ENCODE peak calls at places on chromosomes 6 and 20, in six cellular contexts. U is cardiac muscle cell, W is ascending aorta, D is A549, B is Karpas-422, P is ovary. I is an unnamed sample.
A peak's percentile ranks its signal among the peaks of the same experiment; 100 is the strongest.

GRCh38 chr6:15326072-15326614 is 80.3 kb downstream of the JARID2 start:
- DNase-seq in U (no peak), W (no peak), D (no peak), B (no peak), P (no peak), I (no peak)

GRCh38 chr20:57840504-57841296 is 130.9 kb upstream of the PMEPA1 start:
- DNase-seq in U (no peak), W (no peak), D (no peak), B (no peak), P (no peak), I (no peak)

GRCh38 chr6:98047881-98048280 is 764.9 kb upstream of the MMS22L start:
- DNase-seq in U (no peak), W (no peak), D (no peak), B (no peak), P (no peak), I (no peak)

GRCh38 chr20:55515831-55516230 is 489.5 kb downstream of the CBLN4 start:
- DNase-seq in U (no peak), W (no peak), D (no peak), B (no peak), P (no peak), I (no peak)

GRCh38 chr20:37598611-37599342 is 71.1 kb upstream of the BLCAP start:
- DNase-seq in U (no peak), W (no peak), D (no peak), B (no peak), P (no peak), I (no peak)

GRCh38 chr20:56443654-56444540 is 24.5 kb upstream of the RTF2 start:
- DNase-seq in U (no peak), W (no peak), D (no peak), B (peak; percentile 4), P (peak; percentile 51), I (no peak)

GRCh38 chr6:86775893-86776292 is 161.4 kb upstream of the HTR1E start:
- DNase-seq in U (no peak), W (no peak), D (no peak), B (no peak), P (no peak), I (no peak)

GRCh38 chr6:31620586-31621319 is at the start of gene PRRC2A:
- DNase-seq in U (peak; percentile 86), W (peak; percentile 16), D (peak; percentile 76), B (peak; percentile 91), P (peak; percentile 95), I (peak; percentile 62)

GRCh38 chr6:10745116-10745515 is 2.5 kb upstream of the TMEM14B start:
- DNase-seq in U (no peak), W (no peak), D (no peak), B (no peak), P (no peak), I (no peak)

GRCh38 chr20:32067234-32067821 is 15.3 kb downstream of the HCK start:
- DNase-seq in U (no peak), W (no peak), D (no peak), B (no peak), P (no peak), I (no peak)

GRCh38 chr6:138403324-138403800 is 661 bp upstream of the HEBP2 start:
- DNase-seq in U (peak; percentile 37), W (no peak), D (peak; percentile 25), B (peak; percentile 55), P (peak; percentile 62), I (no peak)

GRCh38 chr6:5325173-5325572 is 63.9 kb downstream of the FARS2 start:
- DNase-seq in U (no peak), W (no peak), D (no peak), B (peak; percentile 60), P (no peak), I (peak; percentile 66)

GRCh38 chr6:65633516-65633915 is 73.5 kb downstream of the EYS start:
- DNase-seq in U (no peak), W (no peak), D (no peak), B (no peak), P (no peak), I (no peak)

GRCh38 chr6:30870546-30870945 is 13.8 kb upstream of the DDR1 start:
- DNase-seq in U (no peak), W (no peak), D (no peak), B (no peak), P (no peak), I (no peak)

GRCh38 chr20:18543932-18544331 is 23.3 kb upstream of the SMIM26 start:
- DNase-seq in U (no peak), W (no peak), D (no peak), B (no peak), P (no peak), I (no peak)

GRCh38 chr6:117397536-117398227 is 28.1 kb downstream of the ROS1 start:
- DNase-seq in U (peak; percentile 25), W (no peak), D (no peak), B (no peak), P (no peak), I (no peak)

GRCh38 chr6:136036601-136037000 is 185.1 kb downstream of the PDE7B start:
- DNase-seq in U (no peak), W (no peak), D (no peak), B (no peak), P (no peak), I (no peak)

GRCh38 chr6:10520468-10520867 is 683 bp upstream of the GCNT2 start:
- DNase-seq in U (no peak), W (no peak), D (no peak), B (peak; percentile 39), P (no peak), I (no peak)

GRCh38 chr6:4125933-4126864 is 9.2 kb downstream of the ECI2 start:
- DNase-seq in U (no peak), W (no peak), D (peak; percentile 61), B (no peak), P (no peak), I (no peak)

GRCh38 chr6:113381957-113382356 is 475.2 kb upstream of the MARCKS start:
- DNase-seq in U (peak; percentile 18), W (no peak), D (no peak), B (peak; percentile 56), P (no peak), I (no peak)

GRCh38 chr6:3835055-3835731 is 14.0 kb upstream of the FAM50B start:
- DNase-seq in U (no peak), W (no peak), D (no peak), B (no peak), P (no peak), I (no peak)

GRCh38 chr6:30884521-30885480 is 482 bp downstream of the DDR1 start:
- DNase-seq in U (peak; percentile 75), W (no peak), D (peak; percentile 47), B (peak; percentile 48), P (peak; percentile 65), I (peak; percentile 51)

GRCh38 chr6:82144007-82144851 is 103.3 kb downstream of the IBTK start:
- DNase-seq in U (peak; percentile 37), W (peak; percentile 15), D (peak; percentile 47), B (no peak), P (no peak), I (no peak)

GRCh38 chr6:129050086-129050485 is 167.1 kb downstream of the LAMA2 start:
- DNase-seq in U (no peak), W (no peak), D (no peak), B (no peak), P (no peak), I (no peak)

GRCh38 chr6:170445487-170445886 is 107.6 kb downstream of the PSMB1 start:
- DNase-seq in U (no peak), W (no peak), D (no peak), B (no peak), P (no peak), I (peak; percentile 24)

GRCh38 chr6:39107034-39107433 is 8.0 kb downstream of the SAYSD1 start:
- DNase-seq in U (no peak), W (no peak), D (no peak), B (no peak), P (no peak), I (no peak)

GRCh38 chr20:38187512-38187911 is 22.4 kb upstream of the TGM2 start:
- DNase-seq in U (peak; percentile 43), W (no peak), D (no peak), B (peak; percentile 60), P (no peak), I (no peak)

GRCh38 chr6:51028271-51028670 is 209.6 kb downstream of the TFAP2B start:
- DNase-seq in U (no peak), W (no peak), D (no peak), B (no peak), P (no peak), I (no peak)

DNA sequence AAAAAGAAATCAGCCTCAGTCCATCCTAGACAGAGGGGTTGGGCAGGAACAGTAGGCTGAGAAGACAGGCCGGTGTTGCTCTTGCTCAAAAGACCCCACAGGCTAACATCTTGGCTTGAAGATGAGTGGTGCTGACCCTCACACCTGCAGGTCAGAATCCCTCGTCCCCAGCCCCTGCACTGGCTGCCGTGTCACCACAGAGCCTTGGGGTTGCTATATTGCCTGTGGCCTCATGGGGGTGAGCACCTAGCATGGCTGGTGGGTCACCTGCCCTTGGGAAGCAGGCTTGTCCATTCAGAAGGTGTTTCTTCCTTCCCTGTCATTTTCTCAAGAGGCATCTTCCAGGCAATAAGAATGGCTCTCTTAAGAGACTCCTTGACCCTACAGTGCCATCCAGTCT is 7.7 kb downstream of the SLC22A16 start:
- DNase-seq in U (no peak), W (no peak), D (no peak), B (no peak), P (no peak), I (no peak)
- H3K27ac ChIP-seq in U (no peak overlapping the region), W (no peak overlapping the region), D (no peak overlapping the region), B (no peak overlapping the region), P (no peak overlapping the region), I (no peak overlapping the region)

DNA sequence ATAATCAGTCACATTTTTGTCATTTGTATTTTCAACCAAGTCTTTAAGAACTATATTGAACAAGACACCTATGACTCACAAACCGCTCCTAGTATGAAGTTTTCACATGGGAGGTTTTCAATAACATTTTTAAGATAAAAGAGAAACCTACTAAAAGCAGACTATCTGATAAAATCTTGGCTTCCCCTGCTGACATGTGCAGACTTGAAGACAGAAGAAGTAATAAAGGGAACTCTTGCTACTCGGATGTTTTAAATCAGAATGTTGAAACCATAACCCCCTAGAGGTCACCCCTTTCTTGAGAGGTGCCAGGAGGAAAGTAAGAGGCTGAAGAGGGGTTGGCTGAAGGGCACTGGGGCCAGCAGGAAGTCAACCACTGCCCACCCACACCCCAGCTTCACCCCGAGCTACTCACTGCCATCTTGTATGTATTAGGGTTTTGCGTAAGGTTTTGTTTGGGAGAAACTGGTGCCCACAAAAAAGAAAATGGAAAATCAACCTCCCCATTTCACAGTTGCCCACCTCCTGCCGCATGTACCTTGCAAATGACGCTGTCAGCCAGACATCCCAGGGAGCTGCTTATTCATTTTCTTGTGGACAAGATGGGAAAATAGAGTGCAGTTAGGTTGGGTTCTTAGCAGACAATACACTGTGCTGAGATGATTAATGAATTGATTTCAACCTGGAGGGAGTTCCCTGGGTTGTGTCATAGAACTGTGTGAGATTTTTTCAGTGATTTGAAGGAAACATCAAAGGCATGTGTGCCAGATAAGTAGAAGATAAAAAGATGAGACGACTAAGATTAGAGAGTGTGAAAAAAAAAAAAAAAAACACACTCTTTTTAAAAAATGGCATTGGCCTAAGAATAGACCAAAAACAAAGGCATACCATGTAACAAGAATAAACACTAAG is 83.2 kb upstream of the TAB2 start:
- DNase-seq in U (no peak), W (no peak), D (peak; percentile 11), B (no peak), P (no peak), I (no peak)
- H3K27ac ChIP-seq in U (no peak overlapping the region), W (no peak overlapping the region), D (peak overlapping the region; percentile 89), B (no peak overlapping the region), P (no peak overlapping the region), I (no peak overlapping the region)

GRCh38 chr20:10666221-10667076 is 7.3 kb downstream of the JAG1 start:
- DNase-seq in U (no peak), W (no peak), D (no peak), B (no peak), P (no peak), I (no peak)
- H3K27ac ChIP-seq in U (peak overlapping the region; percentile 46), W (peak overlapping the region; percentile 100), D (peak overlapping the region; percentile 82), B (no peak overlapping the region), P (no peak overlapping the region), I (peak overlapping the region; percentile 4)

GRCh38 chr20:41248371-41249024 is 69.0 kb downstream of the ZHX3 start:
- DNase-seq in U (no peak), W (no peak), D (no peak), B (no peak), P (no peak), I (no peak)
- H3K27ac ChIP-seq in U (no peak overlapping the region), W (peak overlapping the region; percentile 99), D (no peak overlapping the region), B (no peak overlapping the region), P (peak overlapping the region; percentile 79), I (peak overlapping the region; percentile 96)